ENCODE peak calls at places on chromosomes 6 and 20, in six cellular contexts. W, O, M, D, R and X are unnamed samples.

GRCh38 chr6:163504984-163505640 is 90.6 kb downstream of the QKI start:
- DNase-seq in W (no peak), O (no peak), D (no peak), R (no peak), M (no peak), X (no peak)

GRCh38 chr6:111184827-111185567 is 97.7 kb downstream of the SLC16A10 start:
- DNase-seq in O (no peak), D (no peak), W (no peak), M (no peak), R (no peak), X (no peak)

GRCh38 chr6:134358320-134358719 is 40.4 kb upstream of the SGK1 start:
- DNase-seq in W (no peak), M (no peak), O (no peak), R (no peak), D (no peak), X (no peak)

GRCh38 chr6:30418448-30418847 is 70.9 kb upstream of the HLA-E start:
- DNase-seq in D (no peak), O (no peak), W (no peak), M (no peak), R (no peak), X (no peak)

GRCh38 chr6:87741001-87741650 is 39.1 kb upstream of the AKIRIN2 start:
- DNase-seq in W (no peak), R (no peak), D (peak), O (no peak), M (no peak), X (no peak)

GRCh38 chr20:16392346-16392745 is 180.9 kb downstream of the KIF16B start:
- DNase-seq in W (no peak), D (no peak), O (no peak), R (no peak), M (no peak), X (no peak)

GRCh38 chr6:157427969-157428368 is 47.0 kb downstream of the ZDHHC14 start:
- DNase-seq in O (no peak), W (no peak), M (no peak), D (no peak), R (no peak), X (no peak)

GRCh38 chr6:44386364-44386928 is 1.1 kb upstream of the CDC5L start:
- DNase-seq in O (no peak), W (no peak), D (peak), M (no peak), R (no peak), X (no peak)

GRCh38 chr6:2193931-2194330 is 51.5 kb downstream of the GMDS start:
- DNase-seq in O (no peak), M (no peak), R (no peak), D (no peak), W (no peak), X (no peak)

GRCh38 chr20:43799150-43799711 is 72.4 kb upstream of the GTSF1L start:
- DNase-seq in R (no peak), M (no peak), O (no peak), W (no peak), D (no peak), X (no peak)

GRCh38 chr20:44342240-44342639 is 5.4 kb downstream of the R3HDML start:
- DNase-seq in O (peak), M (no peak), W (no peak), R (no peak), D (no peak), X (no peak)

GRCh38 chr6:21228411-21228810 is 365.1 kb upstream of the SOX4 start:
- DNase-seq in R (no peak), O (no peak), W (no peak), M (no peak), D (no peak), X (no peak)

GRCh38 chr20:45055056-45055455 is 45.9 kb downstream of the KCNS1 start:
- DNase-seq in M (no peak), D (no peak), R (no peak), W (no peak), O (no peak), X (no peak)

GRCh38 chr6:13248053-13248452 is 80.3 kb downstream of the TBC1D7 start:
- DNase-seq in D (peak), M (no peak), O (no peak), R (no peak), W (no peak), X (no peak)

GRCh38 chr20:4341804-4342560 is 326.6 kb upstream of the RNF24 start:
- DNase-seq in R (no peak), W (no peak), D (no peak), M (no peak), O (no peak), X (no peak)

GRCh38 chr20:34143951-34144350 is 31.9 kb upstream of the EIF2S2 start:
- DNase-seq in M (no peak), R (no peak), D (no peak), O (no peak), W (no peak), X (no peak)

GRCh38 chr6:170152989-170153388 is 137.9 kb downstream of the DLL1 start:
- DNase-seq in W (no peak), M (peak), D (peak), O (peak), R (no peak), X (peak)

GRCh38 chr20:23653400-23653938 is 15.7 kb upstream of the CST3 start:
- DNase-seq in W (no peak), M (no peak), R (no peak), O (no peak), D (no peak), X (peak)

GRCh38 chr6:166341464-166341863 is 881 bp downstream of the SFT2D1 start:
- DNase-seq in O (no peak), D (no peak), M (no peak), R (no peak), W (no peak), X (no peak)

GRCh38 chr6:111124406-111124805 is 37.1 kb downstream of the SLC16A10 start:
- DNase-seq in M (no peak), D (no peak), O (no peak), R (no peak), W (no peak), X (no peak)

GRCh38 chr6:127215931-127216330 is 50.7 kb upstream of the RNF146 start:
- DNase-seq in D (no peak), O (no peak), W (no peak), R (no peak), M (no peak), X (no peak)

DNA sequence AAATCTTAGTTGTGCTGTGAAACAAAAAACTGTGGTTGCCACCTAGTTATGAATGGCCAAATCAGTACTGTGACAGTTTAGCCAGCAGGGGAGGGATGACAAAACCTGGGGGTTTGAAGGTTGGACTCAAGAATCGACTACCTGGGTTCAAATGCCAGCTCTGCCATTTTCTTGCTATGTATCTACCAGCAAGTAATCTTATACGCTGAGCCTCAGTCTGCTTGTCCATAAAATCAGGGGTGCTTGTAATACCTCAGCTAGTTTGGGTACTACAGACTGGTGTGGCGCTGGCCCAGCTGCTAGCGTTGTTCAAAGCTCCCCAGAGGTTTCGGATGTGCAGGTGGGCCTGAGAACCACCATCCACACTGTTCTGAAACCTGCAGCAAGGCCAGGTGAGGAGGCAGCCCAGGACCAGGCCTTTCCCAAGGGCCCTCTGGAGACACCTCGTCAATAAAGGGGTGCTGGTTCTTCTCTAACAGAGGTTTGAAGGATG is 40.4 kb downstream of the TRAM2 start:
- DNase-seq in W (no peak), R (no peak), M (no peak), D (no peak), O (no peak), X (no peak)
- TF ChIP-seq POLR2A in W (no peak), R (no peak), M (no peak), D (no peak), O (no peak), X (no peak)

DNA sequence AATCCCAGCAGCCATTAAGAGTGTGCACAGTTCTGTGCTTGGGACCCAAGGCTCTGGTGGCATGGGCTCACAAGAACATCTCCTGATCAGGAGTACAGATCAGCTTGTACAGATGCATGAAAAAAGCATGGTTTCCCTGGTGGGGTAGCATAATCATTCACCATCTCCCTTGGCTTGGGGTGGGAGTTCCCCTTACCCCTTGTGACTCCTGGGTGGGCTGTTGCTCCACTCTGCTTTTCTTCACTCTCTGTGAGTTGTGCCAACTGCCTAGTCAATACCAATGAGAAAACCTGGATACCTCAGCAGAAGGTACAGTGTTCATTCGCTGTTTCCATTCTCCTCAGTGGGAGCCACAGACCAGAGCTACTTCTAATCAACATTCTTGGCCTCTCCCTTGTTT is 13.6 kb upstream of the HLA-DQB1 start:
- DNase-seq in M (no peak), D (no peak), W (no peak), R (no peak), O (no peak), X (no peak)
- TF ChIP-seq POLR2A in M (no peak), D (no peak), W (no peak), R (no peak), O (no peak), X (no peak)

DNA sequence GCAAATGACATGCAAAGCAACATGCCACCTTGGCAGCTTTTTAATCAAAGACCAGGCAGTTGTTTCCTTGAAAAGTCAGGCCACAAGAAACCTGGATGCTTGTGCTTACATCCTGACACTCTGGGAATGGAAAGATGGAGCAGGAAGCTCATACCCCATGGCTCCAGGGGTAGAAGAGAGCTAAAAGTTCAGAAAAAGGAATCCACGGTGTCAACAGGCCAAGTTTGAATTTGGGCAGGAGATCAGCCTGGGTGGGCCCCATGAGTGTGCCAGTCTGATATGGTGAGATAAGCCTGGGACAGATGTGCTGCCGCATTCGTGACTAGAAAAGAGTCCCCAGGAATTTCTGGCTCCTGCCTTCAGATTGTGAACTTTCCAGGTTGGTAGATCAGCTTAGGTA is at the start of gene TSPO2:
- DNase-seq in W (no peak), O (no peak), M (no peak), R (no peak), D (no peak), X (no peak)
- TF ChIP-seq POLR2A in W (no peak), O (no peak), M (no peak), R (no peak), D (no peak), X (no peak)

GRCh38 chr20:19233025-19233794 is 20.8 kb downstream of the SLC24A3 start:
- DNase-seq in R (no peak), O (no peak), D (no peak), W (no peak), M (no peak), X (no peak)
- TF ChIP-seq POLR2A in R (no peak), O (no peak), D (no peak), W (no peak), M (no peak), X (no peak)

DNA sequence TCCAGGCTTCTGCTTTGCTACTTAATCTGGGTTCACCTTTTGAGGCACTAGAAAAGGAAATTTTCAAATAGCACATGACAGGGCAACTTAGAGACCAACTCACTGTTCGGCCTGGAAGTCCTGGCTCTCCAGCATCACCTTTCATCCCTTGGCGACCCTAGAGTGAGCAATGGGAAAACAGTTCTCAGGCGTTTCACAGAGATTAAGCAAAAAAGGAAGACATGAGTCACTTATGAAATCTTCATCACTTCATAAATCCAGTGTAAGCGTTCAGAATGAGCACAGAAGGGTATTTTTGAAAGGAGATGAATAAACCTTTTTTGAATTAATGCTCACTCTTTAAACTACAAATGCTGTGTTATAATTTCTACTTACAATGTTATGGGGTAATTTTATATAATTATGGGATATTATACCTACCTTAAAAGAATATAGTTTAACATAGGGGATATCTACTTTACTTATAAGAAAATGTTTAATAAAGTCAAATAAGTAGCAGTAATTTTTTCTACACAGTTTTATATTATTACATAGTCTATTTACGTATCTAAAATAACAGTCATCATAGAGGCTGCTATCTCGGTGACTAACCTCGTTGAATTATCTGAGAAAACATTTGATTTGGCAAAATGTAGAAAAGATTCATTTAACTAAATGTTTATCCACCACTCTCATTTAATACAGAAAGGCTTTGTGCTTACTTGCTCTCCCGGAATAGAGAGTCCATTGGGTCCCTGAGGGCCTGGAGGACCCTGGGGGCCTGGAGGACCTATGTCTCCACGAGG is 103.8 kb downstream of the COL12A1 start:
- DNase-seq in D (no peak), O (no peak), W (no peak), M (no peak), R (no peak), X (no peak)
- TF ChIP-seq POLR2A in D (no peak), O (no peak), W (no peak), M (no peak), R (no peak), X (no peak)

DNA sequence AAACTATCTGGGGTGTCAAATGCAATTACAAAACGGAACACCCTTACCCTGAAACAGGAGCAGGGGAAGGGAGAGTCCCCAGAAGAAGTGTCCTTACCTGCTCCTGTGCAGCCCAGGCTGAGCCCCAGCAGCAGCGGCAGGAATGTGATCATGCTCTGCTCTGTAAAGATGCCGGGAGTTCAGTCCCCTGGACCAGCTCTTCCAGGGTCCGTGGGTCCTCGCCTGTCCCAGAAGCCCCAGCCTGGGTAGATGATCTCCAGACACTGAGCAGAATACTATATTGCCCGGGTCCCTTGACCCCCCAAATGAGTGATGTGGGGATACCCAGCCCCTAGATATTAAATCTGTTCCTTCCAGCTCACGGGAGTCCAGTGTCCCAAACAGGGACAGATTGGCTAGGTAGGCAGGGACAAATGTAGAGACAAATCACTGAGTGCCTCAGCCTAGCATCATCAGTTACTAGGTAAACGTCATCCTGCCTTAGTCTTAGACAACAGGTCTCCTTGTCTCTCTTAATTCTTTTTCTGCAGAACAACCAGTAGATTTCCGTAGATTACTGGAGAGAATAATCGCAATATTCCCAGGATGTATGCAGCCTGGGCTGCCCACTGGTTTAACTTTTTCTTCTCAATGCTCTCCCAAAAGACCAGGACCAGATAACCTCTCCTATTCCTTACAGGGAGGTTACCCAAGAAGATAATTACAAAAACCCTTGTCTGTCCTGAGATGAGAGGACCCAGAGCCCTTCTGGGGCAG is at the start of gene HLA-DMB:
- DNase-seq in M (peak), W (no peak), O (peak), R (peak), D (peak), X (peak)
- TF ChIP-seq POLR2A in M (no peak), W (no peak), O (no peak), R (no peak), D (peak), X (no peak)

GRCh38 chr20:271069-271468 is 13.5 kb downstream of the DEFB132 start:
- DNase-seq in D (no peak), R (no peak), W (no peak), M (no peak), O (no peak), X (peak)

GRCh38 chr20:270517-270916 is 13.0 kb downstream of the DEFB132 start:
- DNase-seq in W (no peak), O (no peak), R (no peak), D (no peak), M (no peak), X (no peak)

GRCh38 chr20:266213-266603 is 8.7 kb downstream of the DEFB132 start:
- DNase-seq in M (no peak), R (no peak), D (no peak), W (no peak), O (no peak), X (no peak)

GRCh38 chr20:263701-264100 is 6.2 kb downstream of the DEFB132 start:
- DNase-seq in R (no peak), D (no peak), M (no peak), O (no peak), W (no peak), X (no peak)

GRCh38 chr20:266604-267562 is 9.4 kb downstream of the DEFB132 start:
- DNase-seq in M (peak), W (peak), O (peak), D (peak), R (peak), X (peak)
- TF ChIP-seq POLR2A in M (no peak), W (no peak), O (no peak), D (no peak), R (no peak), X (no peak)

GRCh38 chr6:33412140-33413009 is 1.6 kb downstream of the PHF1 start:
- DNase-seq in O (peak), M (no peak), W (no peak), D (no peak), R (no peak), X (no peak)

GRCh38 chr6:33411632-33412005 is 805 bp downstream of the PHF1 start:
- DNase-seq in W (no peak), D (no peak), R (no peak), M (no peak), O (no peak), X (no peak)

GRCh38 chr6:33410050-33410710 is 634 bp upstream of the PHF1 start:
- DNase-seq in R (peak), M (peak), D (peak), O (peak), W (peak), X (peak)

GRCh38 chr6:33413200-33413599 is 2.4 kb downstream of the PHF1 start:
- DNase-seq in W (no peak), R (no peak), M (no peak), D (no peak), O (peak), X (no peak)

DNA sequence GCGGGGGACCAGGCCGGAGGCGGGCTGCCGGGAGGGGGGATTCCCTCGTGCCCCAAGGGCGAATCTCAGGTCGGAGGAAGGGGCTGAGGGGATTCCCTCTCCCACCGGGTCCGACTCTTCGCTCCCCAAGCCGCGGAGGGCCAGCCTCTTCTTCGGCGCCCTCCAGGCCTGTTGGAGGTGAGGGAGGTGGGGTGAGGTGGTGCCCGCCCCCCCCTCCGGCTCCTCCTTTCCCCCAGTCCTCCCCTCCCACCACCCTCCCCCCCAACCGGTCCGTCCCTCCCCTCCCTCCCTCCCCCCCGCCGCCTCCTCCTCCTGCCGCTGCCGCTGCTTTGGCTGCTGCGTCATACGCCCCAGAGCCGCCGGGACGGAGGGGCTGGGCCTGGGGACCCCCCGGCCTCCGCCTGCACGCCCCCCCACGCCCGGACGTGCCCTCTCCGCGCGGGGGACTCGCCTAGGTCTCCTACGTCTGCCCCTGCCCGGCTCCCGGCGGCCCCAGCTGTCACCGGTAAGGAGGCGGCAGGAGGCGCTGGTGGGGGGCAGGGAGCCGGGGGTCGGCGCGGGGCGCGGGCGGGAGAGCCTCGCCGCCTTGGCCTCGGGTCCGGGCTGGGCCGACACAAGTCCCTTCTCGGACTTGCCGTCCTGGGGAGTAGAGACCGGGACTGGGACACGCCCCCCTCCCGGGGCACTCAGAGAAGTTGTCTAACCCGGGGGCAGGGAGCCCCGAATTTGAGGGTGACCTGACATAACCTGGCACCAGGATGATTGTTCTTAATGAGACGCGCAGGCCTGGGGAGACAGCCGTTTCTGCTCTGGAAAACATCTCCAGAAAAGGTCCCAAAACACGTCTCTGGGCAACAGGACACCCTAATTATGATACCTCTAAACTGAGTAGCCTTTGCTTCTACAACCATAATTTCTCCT is at the start of gene PHF1:
- DNase-seq in D (peak), O (peak), R (peak), W (no peak), M (peak), X (peak)
- TF ChIP-seq POLR2A in D (peak), O (peak), R (no peak), W (no peak), M (peak), X (peak)